ENCODE peak calls at places on chromosomes 2 and 18, in five cellular contexts. J is uterus, E is Peyer's patch, P is HAP-1, H is endodermal cell. F is an unnamed sample.

GRCh38 chr2:195343942-195344530 is 313.0 kb upstream of the SLC39A10 start:
- DNase-seq in J (no peak), E (no peak), P (no peak), H (no peak), F (no peak)

GRCh38 chr2:96427917-96428316 is 77.2 kb downstream of the NEURL3 start:
- DNase-seq in J (no peak), E (no peak), P (no peak), H (peak; percentile 33), F (no peak)

GRCh38 chr2:105645031-105645940 is 99.4 kb upstream of the NCK2 start:
- DNase-seq in J (no peak), E (no peak), P (no peak), H (peak; percentile 71), F (no peak)

GRCh38 chr2:236833501-236834186 is 252.0 kb upstream of the COPS8 start:
- DNase-seq in J (no peak), E (no peak), P (no peak), H (no peak), F (no peak)

GRCh38 chr2:59922450-59922849 is 631.0 kb downstream of the BCL11A start:
- DNase-seq in J (no peak), E (no peak), P (no peak), H (no peak), F (no peak)

GRCh38 chr2:119934319-119934718 is 78.6 kb upstream of the EPB41L5 start:
- DNase-seq in J (no peak), E (no peak), P (no peak), H (no peak), F (no peak)

GRCh38 chr18:23881778-23882177 is 132.8 kb upstream of the TTC39C start:
- DNase-seq in J (no peak), E (no peak), P (no peak), H (no peak), F (no peak)

GRCh38 chr2:176105078-176105726 is 1.9 kb upstream of the HOXD11 start:
- DNase-seq in J (no peak), E (no peak), P (no peak), H (peak; percentile 79), F (no peak)

GRCh38 chr2:32271063-32271462 is 6.4 kb upstream of the NLRC4 start:
- DNase-seq in J (no peak), E (no peak), P (no peak), H (no peak), F (no peak)

GRCh38 chr2:64586883-64587481 is 62.9 kb downstream of the AFTPH start:
- DNase-seq in J (no peak), E (no peak), P (peak; percentile 77), H (no peak), F (no peak)

GRCh38 chr2:178478442-178479274 is at the start of gene FKBP7:
- DNase-seq in J (peak; percentile 88), E (peak; percentile 95), P (peak; percentile 71), H (peak; percentile 93), F (peak; percentile 59)

GRCh38 chr2:24124003-24124585 is 825 bp downstream of the FAM228B start:
- DNase-seq in J (no peak), E (no peak), P (peak; percentile 40), H (no peak), F (no peak)

GRCh38 chr2:115443550-115444185 is 1001.2 kb downstream of the DPP10 start:
- DNase-seq in J (no peak), E (no peak), P (no peak), H (no peak), F (no peak)

GRCh38 chr2:186771850-186772463 is 77.0 kb downstream of the ZSWIM2 start:
- DNase-seq in J (no peak), E (no peak), P (no peak), H (peak; percentile 67), F (no peak)

GRCh38 chr2:174613545-174613944 is 15.9 kb upstream of the WIPF1 start:
- DNase-seq in J (no peak), E (no peak), P (no peak), H (no peak), F (no peak)

GRCh38 chr2:120605231-120605935 is 130.3 kb upstream of the GLI2 start:
- DNase-seq in J (no peak), E (no peak), P (no peak), H (no peak), F (no peak)

GRCh38 chr2:207317358-207317984 is 151.7 kb upstream of the KLF7 start:
- DNase-seq in J (no peak), E (no peak), P (no peak), H (no peak), F (no peak)

GRCh38 chr2:172693529-172694185 is 42.0 kb upstream of the RAPGEF4 start:
- DNase-seq in J (no peak), E (no peak), P (no peak), H (no peak), F (no peak)

GRCh38 chr2:130727286-130727924 is 1.5 kb upstream of the GPR148 start:
- DNase-seq in J (peak; percentile 82), E (peak; percentile 92), P (peak; percentile 70), H (peak; percentile 99), F (no peak)

GRCh38 chr18:24840640-24841039 is 380.2 kb downstream of the HRH4 start:
- DNase-seq in J (no peak), E (no peak), P (no peak), H (no peak), F (no peak)

GRCh38 chr2:9082158-9082557 is 78.7 kb upstream of the MBOAT2 start:
- DNase-seq in J (no peak), E (no peak), P (no peak), H (no peak), F (no peak)

GRCh38 chr2:130819226-130819914 is 17.3 kb upstream of the ARHGEF4 start:
- DNase-seq in J (no peak), E (no peak), P (no peak), H (no peak), F (no peak)

GRCh38 chr2:96265349-96265839 is 403 bp downstream of the TMEM127 start:
- DNase-seq in J (no peak), E (peak; percentile 75), P (peak; percentile 4), H (peak; percentile 85), F (no peak)

GRCh38 chr2:211216221-211216620 is 659.8 kb downstream of the CPS1 start:
- DNase-seq in J (no peak), E (no peak), P (peak; percentile 30), H (no peak), F (no peak)

GRCh38 chr2:148642891-148643416 is 1.6 kb upstream of the EPC2 start:
- DNase-seq in J (no peak), E (no peak), P (no peak), H (no peak), F (no peak)

GRCh38 chr2:156765450-156765849 is 329.3 kb downstream of the GPD2 start:
- DNase-seq in J (no peak), E (no peak), P (no peak), H (no peak), F (no peak)

DNA sequence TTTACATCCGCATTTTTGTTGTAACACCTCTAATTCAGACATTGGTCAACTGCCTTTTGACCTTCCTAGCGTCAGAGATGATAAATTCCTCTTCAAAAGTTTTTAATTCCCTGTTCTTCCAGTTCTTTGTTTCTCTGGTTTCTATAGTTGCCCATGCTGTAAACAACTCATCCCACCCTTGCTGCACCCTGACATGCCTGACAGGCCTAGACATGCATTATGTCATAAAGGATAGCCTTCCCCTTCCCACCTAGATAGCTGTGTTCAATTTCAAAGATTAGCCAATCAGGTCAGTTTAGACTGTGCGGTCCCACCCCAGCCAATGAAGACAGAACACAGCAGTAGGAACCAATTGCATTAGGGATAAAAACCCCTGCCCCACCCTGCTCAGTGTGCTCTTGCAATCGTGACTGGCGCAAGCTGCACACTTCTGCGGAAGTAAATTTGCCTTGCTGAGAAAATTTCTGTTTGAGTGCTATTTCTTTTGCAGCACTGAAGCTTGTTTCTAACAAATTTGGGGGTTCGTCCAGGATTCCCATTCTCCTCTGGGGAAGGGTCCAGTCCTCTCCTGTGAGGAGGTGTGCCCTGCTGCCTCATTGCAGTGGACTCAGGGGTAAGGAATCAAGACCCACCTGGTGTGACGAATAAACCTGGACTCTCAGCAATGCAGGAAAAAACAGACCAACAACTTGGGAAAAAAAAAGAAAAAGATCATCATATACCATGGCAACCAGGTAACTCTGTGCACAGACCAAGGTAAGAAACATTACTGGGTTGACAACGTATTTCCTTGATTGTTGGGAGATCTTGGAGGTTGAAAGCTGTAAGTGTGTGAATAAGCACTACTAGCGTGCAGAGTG is 9.1 kb upstream of the SAP130 start:
- DNase-seq in J (no peak), E (no peak), P (no peak), H (no peak), F (no peak)
- H3K9me3 ChIP-seq in J (no peaks in the 10 kb centered on the region), E (peaks cover 21% of the 10 kb centered on the region), P (peaks cover 10% of the 10 kb centered on the region), H (peaks cover 39% of the 10 kb centered on the region), F (peaks cover 5% of the 10 kb centered on the region)

DNA sequence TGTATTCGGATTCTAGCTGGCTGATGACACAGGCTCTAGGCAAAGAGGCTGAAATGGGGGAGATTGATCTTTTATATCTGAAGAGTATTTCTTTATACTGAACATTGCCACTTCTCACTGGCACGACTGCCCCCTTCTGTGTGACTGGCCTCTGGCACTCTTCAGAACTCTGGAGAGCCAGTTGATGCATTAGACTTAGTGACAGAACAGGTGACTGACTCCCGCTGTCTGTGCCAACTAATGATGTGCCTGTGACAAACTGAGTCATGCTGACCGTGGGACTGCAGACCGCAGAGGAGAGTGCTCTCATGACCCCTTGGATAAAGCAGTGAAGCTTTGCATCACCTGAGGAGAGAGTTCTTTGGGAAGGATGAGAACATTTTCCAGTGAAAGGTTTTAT is 14.4 kb downstream of the MGAT5 start:
- DNase-seq in J (no peak), E (no peak), P (no peak), H (no peak), F (no peak)
- H3K36me3 ChIP-seq in J (no peaks in the 10 kb centered on the region), E (peaks cover 12% of the 10 kb centered on the region), P (no peaks in the 10 kb centered on the region), H (peaks cover 11% of the 10 kb centered on the region), F (no peaks in the 10 kb centered on the region)

DNA sequence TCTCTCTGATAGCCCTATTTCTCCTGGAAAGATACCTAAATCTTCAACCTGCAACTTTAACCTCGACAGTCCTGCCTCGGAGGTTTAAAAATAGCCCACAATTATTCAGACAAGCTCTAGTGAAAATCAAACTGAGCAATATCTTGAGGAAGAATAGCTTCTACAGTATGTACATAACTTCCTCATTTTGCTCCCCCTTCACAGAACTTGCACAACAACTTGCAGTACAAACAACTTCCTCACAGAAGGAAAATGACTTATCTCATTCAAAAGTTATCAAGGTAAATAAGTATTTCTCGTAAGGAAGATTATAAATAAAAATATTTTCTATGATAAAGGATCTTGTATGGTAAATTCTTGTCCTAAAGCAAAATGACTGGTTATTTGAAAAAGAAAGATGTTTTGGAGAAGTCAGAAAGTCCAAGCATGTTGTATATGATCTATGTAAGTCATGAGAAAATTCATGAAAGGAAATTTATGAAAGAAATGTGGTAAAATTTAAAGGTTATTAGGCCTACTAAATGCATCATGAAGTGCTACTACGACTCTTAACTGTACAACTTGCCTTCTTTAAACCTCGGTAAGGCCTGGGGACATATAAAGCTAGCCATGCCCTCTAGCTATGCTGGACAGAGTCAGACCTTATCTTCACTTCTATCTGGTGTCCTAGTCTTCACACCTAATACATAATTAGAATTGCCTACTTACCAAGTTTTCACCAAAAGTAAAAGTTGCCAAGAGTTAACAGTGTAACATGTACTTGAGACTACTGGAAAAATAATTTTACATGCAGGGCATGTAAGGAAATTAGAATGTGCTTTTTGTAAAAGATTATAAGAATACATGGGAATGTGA is 394.5 kb downstream of the DLGAP1 start:
- DNase-seq in J (no peak), E (no peak), P (no peak), H (no peak), F (no peak)
- H3K9me3 ChIP-seq in J (no peaks in the 10 kb centered on the region), E (peaks cover 3% of the 10 kb centered on the region), P (peaks cover 8% of the 10 kb centered on the region), H (peaks cover 73% of the 10 kb centered on the region), F (peaks cover 4% of the 10 kb centered on the region)

DNA sequence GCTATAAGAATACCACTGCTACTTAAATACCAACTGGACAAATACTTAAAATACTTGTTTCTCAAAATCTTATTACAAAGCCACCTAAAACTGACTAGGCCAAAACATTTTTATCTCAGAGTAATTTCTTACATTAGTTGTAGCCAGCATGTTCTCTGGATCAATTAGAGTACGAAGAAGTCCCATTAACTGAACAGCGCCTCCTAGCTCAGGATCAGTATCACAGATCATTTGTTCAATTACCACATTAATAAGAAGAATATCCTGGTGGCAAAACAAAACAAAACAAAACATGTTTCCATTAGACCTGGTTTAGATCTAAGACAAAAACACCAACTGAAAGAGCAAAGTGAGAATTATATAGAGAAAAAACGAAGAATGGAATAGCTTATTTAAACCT is 36.0 kb downstream of the PPP4R3B start:
- DNase-seq in J (no peak), E (no peak), P (no peak), H (no peak), F (no peak)
- H3K36me3 ChIP-seq in J (no peaks in the 10 kb centered on the region), E (peaks cover 83% of the 10 kb centered on the region), P (peaks cover 17% of the 10 kb centered on the region), H (peaks cover 88% of the 10 kb centered on the region), F (peaks cover 79% of the 10 kb centered on the region)

F was measured in SK-N-MC.